ENCODE peak calls at places on chromosome 17, in five cellular contexts. One of them, this sample, is unnamed.

GRCh38 chr17:13619462-13619861 is 17.7 kb upstream of the HS3ST3A1 start:
- DNase-seq in uterus: no peak
- DNase-seq in H9: peak; percentile 43
- DNase-seq in psoas muscle: no peak
- DNase-seq in progenitor cell of endocrine pancreas: no peak
- DNase-seq in this sample: no peak

GRCh38 chr17:6061290-6061689 is 8.9 kb upstream of the WSCD1 start:
- DNase-seq in psoas muscle: peak; percentile 30
- DNase-seq in H9: no peak
- DNase-seq in progenitor cell of endocrine pancreas: no peak
- DNase-seq in uterus: no peak
- DNase-seq in this sample: no peak

GRCh38 chr17:77858291-77859034 is 100.0 kb upstream of the TNRC6C start:
- DNase-seq in psoas muscle: no peak
- DNase-seq in progenitor cell of endocrine pancreas: no peak
- DNase-seq in uterus: no peak
- DNase-seq in H9: no peak
- DNase-seq in this sample: no peak

GRCh38 chr17:80254396-80255241 is 6.0 kb upstream of the RNF213 start:
- DNase-seq in psoas muscle: no peak
- DNase-seq in H9: peak; percentile 32
- DNase-seq in progenitor cell of endocrine pancreas: no peak
- DNase-seq in uterus: no peak
- DNase-seq in this sample: peak; percentile 85

GRCh38 chr17:52938623-52939230 is 780.2 kb upstream of the CA10 start:
- DNase-seq in progenitor cell of endocrine pancreas: no peak
- DNase-seq in H9: no peak
- DNase-seq in uterus: no peak
- DNase-seq in psoas muscle: no peak
- DNase-seq in this sample: no peak

GRCh38 chr17:66829386-66829864 is 5.5 kb upstream of the CACNG5 start:
- DNase-seq in progenitor cell of endocrine pancreas: peak; percentile 44
- DNase-seq in uterus: no peak
- DNase-seq in H9: peak; percentile 89
- DNase-seq in psoas muscle: peak; percentile 28
- DNase-seq in this sample: peak; percentile 41

GRCh38 chr17:35801583-35802224 is 6.3 kb upstream of the MMP28 start:
- DNase-seq in uterus: peak; percentile 88
- DNase-seq in H9: no peak
- DNase-seq in progenitor cell of endocrine pancreas: no peak
- DNase-seq in psoas muscle: peak; percentile 74
- DNase-seq in this sample: peak; percentile 25

GRCh38 chr17:27751622-27752490 is 48.5 kb downstream of the NOS2 start:
- DNase-seq in H9: peak; percentile 23
- DNase-seq in psoas muscle: no peak
- DNase-seq in uterus: no peak
- DNase-seq in progenitor cell of endocrine pancreas: no peak
- DNase-seq in this sample: no peak

GRCh38 chr17:42904110-42904469 is 3.5 kb downstream of the G6PC1 start:
- DNase-seq in psoas muscle: no peak
- DNase-seq in progenitor cell of endocrine pancreas: no peak
- DNase-seq in uterus: no peak
- DNase-seq in H9: no peak
- DNase-seq in this sample: no peak

GRCh38 chr17:74759941-74760340 is 11.5 kb downstream of the NHERF1 start:
- DNase-seq in progenitor cell of endocrine pancreas: peak; percentile 49
- DNase-seq in psoas muscle: no peak
- DNase-seq in H9: no peak
- DNase-seq in uterus: no peak
- DNase-seq in this sample: no peak

GRCh38 chr17:50785126-50785525 is 17.8 kb upstream of the ANKRD40CL start:
- DNase-seq in psoas muscle: no peak
- DNase-seq in H9: no peak
- DNase-seq in progenitor cell of endocrine pancreas: no peak
- DNase-seq in uterus: no peak
- DNase-seq in this sample: no peak

DNA sequence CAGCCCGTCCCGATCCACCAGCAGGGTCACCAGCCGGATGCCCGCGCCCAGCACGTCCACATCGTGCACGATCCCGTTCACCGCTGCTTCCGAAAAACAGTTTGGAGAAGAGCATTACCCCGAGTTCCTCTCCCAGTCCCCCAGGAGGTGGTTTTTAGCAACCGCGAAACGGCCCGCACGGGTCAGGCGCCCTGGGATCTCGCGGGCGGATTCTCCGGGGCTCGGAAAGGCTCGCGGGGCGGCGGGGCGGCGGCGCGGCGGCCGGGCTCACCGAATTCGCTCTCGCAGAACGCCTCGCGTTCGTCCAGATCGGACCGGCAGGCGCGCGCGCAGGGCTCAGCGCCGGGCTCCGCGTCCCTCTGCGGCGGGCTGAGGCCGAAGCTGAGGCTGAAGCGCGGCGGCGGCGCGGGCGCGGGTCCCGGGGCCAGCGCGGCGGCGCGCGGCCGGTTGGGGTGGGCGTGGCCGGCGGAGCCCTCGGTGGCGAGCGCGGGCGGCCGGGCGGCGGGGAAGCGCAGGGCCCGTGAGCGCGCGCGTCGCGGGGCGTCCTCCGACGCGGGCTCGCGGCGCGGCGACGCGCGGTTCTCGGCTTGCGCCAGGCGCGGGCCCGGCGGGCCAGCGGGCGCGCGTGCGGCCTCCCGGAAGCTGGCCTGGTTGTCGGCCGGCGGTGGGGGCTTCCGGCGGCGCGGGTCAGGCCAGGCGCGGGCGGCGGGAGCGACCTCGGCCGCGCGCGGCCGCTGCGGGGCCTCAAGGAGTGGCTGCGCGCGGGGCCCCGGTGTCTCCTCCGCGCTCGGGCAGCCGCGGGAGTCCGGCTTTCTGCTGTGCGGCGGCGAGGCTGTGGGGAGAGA is 2.9 kb downstream of the C17orf58 start:
- DNase-seq in uterus: peak; percentile 74
- DNase-seq in H9: peak; percentile 88
- DNase-seq in progenitor cell of endocrine pancreas: peak; percentile 72
- DNase-seq in psoas muscle: peak; percentile 90
- DNase-seq in this sample: peak; percentile 70
- TF ChIP-seq CTCF in uterus: peak; percentile 10
- TF ChIP-seq CTCF in H9: no peak
- TF ChIP-seq CTCF in progenitor cell of endocrine pancreas: no peak
- TF ChIP-seq CTCF in psoas muscle: no peak
- TF ChIP-seq CTCF in this sample: no peak

DNA sequence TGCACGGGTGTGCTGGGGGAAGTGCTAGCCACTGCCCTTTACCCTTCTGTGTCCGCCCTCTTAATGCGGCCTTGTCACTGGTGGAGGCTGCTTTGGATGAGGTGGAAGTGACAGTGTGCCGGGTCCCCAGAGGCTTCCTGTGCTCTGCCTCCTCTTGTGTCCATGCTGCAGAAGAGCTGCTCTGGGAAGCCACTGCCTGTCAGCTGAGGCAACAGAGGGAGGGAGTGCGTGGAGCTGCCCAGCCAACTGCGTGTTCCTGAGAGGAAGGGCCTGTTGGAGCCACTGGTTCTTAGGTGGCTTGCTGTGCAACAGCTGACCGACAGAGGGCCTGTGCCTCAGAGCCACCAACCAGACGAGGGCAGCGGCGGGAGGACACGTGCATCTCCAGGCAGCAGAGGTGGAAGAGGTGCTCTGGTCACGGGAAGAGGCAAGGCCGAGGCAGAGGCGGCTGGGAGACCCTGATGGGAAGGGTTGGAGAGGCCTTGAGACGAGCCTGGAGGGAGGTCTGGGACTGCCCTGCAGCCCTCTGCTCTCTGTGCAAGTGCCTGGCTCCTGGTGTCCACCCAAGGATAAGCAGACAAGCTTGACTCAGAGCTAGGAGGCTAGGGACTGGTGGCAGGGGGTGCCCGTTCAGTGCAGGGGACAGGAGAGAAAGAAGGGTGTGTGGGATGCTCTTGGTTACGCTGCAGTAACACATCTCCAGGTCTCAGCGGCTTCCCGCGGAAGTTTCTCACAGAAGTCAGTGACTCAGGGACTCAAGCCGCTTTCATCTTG is 25.4 kb downstream of the B9D1 start:
- DNase-seq in uterus: peak; percentile 61
- DNase-seq in psoas muscle: no peak
- DNase-seq in progenitor cell of endocrine pancreas: no peak
- DNase-seq in H9: peak; percentile 88
- DNase-seq in this sample: no peak
- TF ChIP-seq CTCF in uterus: peak; percentile 46
- TF ChIP-seq CTCF in psoas muscle: peak; percentile 47
- TF ChIP-seq CTCF in progenitor cell of endocrine pancreas: no peak
- TF ChIP-seq CTCF in H9: peak; percentile 34
- TF ChIP-seq CTCF in this sample: no peak

DNA sequence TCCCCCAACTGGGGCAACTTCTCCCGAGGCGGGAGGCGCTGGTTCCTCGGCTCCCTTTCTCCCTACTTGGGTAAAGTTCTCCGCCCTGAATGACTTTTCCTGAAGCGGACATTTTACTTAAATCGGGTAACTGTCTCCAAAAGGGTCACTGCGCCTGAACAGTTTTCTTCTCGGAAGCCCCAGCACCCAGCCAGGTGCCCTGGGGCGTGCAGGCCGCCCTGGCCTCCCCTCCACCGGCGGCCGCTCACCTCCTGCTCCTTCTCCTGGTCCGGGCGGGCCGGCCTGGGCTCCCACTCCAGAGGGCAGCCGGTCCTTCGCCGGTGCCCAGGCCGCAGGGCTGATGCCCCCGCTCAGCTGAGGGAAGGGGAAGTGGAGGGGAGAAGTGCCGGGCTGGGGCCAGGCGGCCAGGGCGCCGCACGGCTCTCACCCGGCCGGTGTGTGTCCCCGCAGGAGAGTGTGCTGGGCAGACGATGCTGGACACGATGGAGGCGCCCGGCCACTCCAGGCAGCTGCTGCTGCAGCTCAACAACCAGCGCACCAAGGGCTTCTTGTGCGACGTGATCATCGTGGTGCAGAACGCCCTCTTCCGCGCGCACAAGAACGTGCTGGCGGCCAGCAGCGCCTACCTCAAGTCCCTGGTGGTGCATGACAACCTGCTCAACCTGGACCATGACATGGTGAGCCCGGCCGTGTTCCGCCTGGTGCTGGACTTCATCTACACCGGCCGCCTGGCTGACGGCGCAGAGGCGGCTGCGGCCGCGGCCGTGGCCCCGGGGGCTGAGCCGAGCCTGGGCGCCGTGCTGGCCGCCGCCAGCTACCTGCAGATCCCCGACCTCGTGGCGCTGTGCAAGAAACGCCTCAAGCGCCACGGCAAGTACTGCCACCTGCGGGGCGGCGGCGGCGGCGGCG is 1.6 kb downstream of the HIC1 start:
- DNase-seq in H9: peak; percentile 81
- DNase-seq in progenitor cell of endocrine pancreas: peak; percentile 44
- DNase-seq in uterus: peak; percentile 50
- DNase-seq in psoas muscle: peak; percentile 36
- DNase-seq in this sample: peak; percentile 67
- TF ChIP-seq CTCF in H9: no peak
- TF ChIP-seq CTCF in progenitor cell of endocrine pancreas: peak; percentile 39
- TF ChIP-seq CTCF in uterus: peak; percentile 8
- TF ChIP-seq CTCF in psoas muscle: no peak
- TF ChIP-seq CTCF in this sample: peak; percentile 25

GRCh38 chr17:2071024-2071385 is 16.1 kb downstream of the HIC1 start:
- DNase-seq in progenitor cell of endocrine pancreas: no peak
- DNase-seq in uterus: no peak
- DNase-seq in H9: no peak
- DNase-seq in psoas muscle: no peak
- DNase-seq in this sample: no peak
- TF ChIP-seq CTCF in progenitor cell of endocrine pancreas: no peak
- TF ChIP-seq CTCF in uterus: no peak
- TF ChIP-seq CTCF in H9: no peak
- TF ChIP-seq CTCF in psoas muscle: no peak
- TF ChIP-seq CTCF in this sample: no peak

GRCh38 chr17:48023408-48024148 is 14.0 kb downstream of the COPZ2 start:
- DNase-seq in H9: peak; percentile 98
- DNase-seq in uterus: peak; percentile 58
- DNase-seq in psoas muscle: peak; percentile 89
- DNase-seq in progenitor cell of endocrine pancreas: peak; percentile 63
- DNase-seq in this sample: peak; percentile 73
- TF ChIP-seq CTCF in H9: peak; percentile 14
- TF ChIP-seq CTCF in uterus: peak; percentile 24
- TF ChIP-seq CTCF in psoas muscle: peak; percentile 45
- TF ChIP-seq CTCF in progenitor cell of endocrine pancreas: peak; percentile 26
- TF ChIP-seq CTCF in this sample: peak; percentile 28

GRCh38 chr17:4405038-4405669 is 28.6 kb upstream of the SPNS3 start:
- DNase-seq in psoas muscle: no peak
- DNase-seq in uterus: no peak
- DNase-seq in progenitor cell of endocrine pancreas: no peak
- DNase-seq in H9: no peak
- DNase-seq in this sample: no peak

GRCh38 chr17:4407216-4407615 is 26.5 kb upstream of the SPNS3 start:
- DNase-seq in uterus: no peak
- DNase-seq in H9: no peak
- DNase-seq in progenitor cell of endocrine pancreas: no peak
- DNase-seq in psoas muscle: no peak
- DNase-seq in this sample: no peak

GRCh38 chr17:4407851-4408250 is 25.9 kb upstream of the SPNS3 start:
- DNase-seq in H9: no peak
- DNase-seq in uterus: no peak
- DNase-seq in psoas muscle: no peak
- DNase-seq in progenitor cell of endocrine pancreas: no peak
- DNase-seq in this sample: no peak

GRCh38 chr17:4405699-4406098 is 28.0 kb upstream of the SPNS3 start:
- DNase-seq in progenitor cell of endocrine pancreas: no peak
- DNase-seq in uterus: no peak
- DNase-seq in psoas muscle: no peak
- DNase-seq in H9: no peak
- DNase-seq in this sample: no peak

GRCh38 chr17:4406386-4406785 is 27.4 kb upstream of the SPNS3 start:
- DNase-seq in progenitor cell of endocrine pancreas: no peak
- DNase-seq in H9: no peak
- DNase-seq in psoas muscle: no peak
- DNase-seq in uterus: no peak
- DNase-seq in this sample: no peak
- TF ChIP-seq CTCF in progenitor cell of endocrine pancreas: no peak
- TF ChIP-seq CTCF in H9: no peak
- TF ChIP-seq CTCF in psoas muscle: no peak
- TF ChIP-seq CTCF in uterus: no peak
- TF ChIP-seq CTCF in this sample: no peak

GRCh38 chr17:54924405-54924804 is 23.8 kb downstream of the TOM1L1 start:
- DNase-seq in uterus: no peak
- DNase-seq in psoas muscle: no peak
- DNase-seq in progenitor cell of endocrine pancreas: no peak
- DNase-seq in H9: no peak
- DNase-seq in this sample: no peak
- TF ChIP-seq CTCF in uterus: no peak
- TF ChIP-seq CTCF in psoas muscle: no peak
- TF ChIP-seq CTCF in progenitor cell of endocrine pancreas: no peak
- TF ChIP-seq CTCF in H9: no peak
- TF ChIP-seq CTCF in this sample: no peak

GRCh38 chr17:64230551-64231408 is 32.3 kb downstream of the TEX2 start:
- DNase-seq in psoas muscle: no peak
- DNase-seq in progenitor cell of endocrine pancreas: no peak
- DNase-seq in H9: no peak
- DNase-seq in uterus: peak; percentile 32
- DNase-seq in this sample: no peak
- TF ChIP-seq CTCF in psoas muscle: no peak
- TF ChIP-seq CTCF in progenitor cell of endocrine pancreas: no peak
- TF ChIP-seq CTCF in H9: no peak
- TF ChIP-seq CTCF in uterus: no peak
- TF ChIP-seq CTCF in this sample: no peak